ENCODE peak calls at places on chromosomes 6 and 20, in eight cellular contexts. Y is AG04450; Q is renal cortical epithelial cell; G is CD8-positive, alpha-beta T cell; O is GM12891; U is SK-N-SH; I is stimulated activated CD4-positive, alpha-beta T cell treated with anti-CD3 and anti-CD28 coated beads, Interleukin-1b, Interleukin-23, amount 100 ng/mL, for 48 hours; S is coronary artery. V is an unnamed sample.

GRCh38 chr6:158086706-158087518 is 81.2 kb downstream of the SERAC1 start:
- DNase-seq in Y (no peak), Q (peak), G (no peak), O (no peak), U (peak), I (no peak), S (no peak), V (no peak)

GRCh38 chr6:33143113-33143760 is 49.0 kb downstream of the COL11A2 start:
- DNase-seq in Y (no peak), Q (no peak), G (no peak), O (no peak), U (no peak), I (no peak), S (no peak), V (no peak)

GRCh38 chr6:44035621-44036020 is 91.6 kb downstream of the MRPL14 start:
- DNase-seq in Y (no peak), Q (no peak), G (no peak), O (no peak), U (no peak), I (no peak), S (peak), V (no peak)

GRCh38 chr20:32165836-32166545 is 41.6 kb downstream of the PLAGL2 start:
- DNase-seq in Y (no peak), Q (no peak), G (no peak), O (no peak), U (no peak), I (no peak), S (peak), V (no peak)

GRCh38 chr6:71080793-71081192 is 123.9 kb upstream of the B3GAT2 start:
- DNase-seq in Y (peak), Q (no peak), G (no peak), O (no peak), U (no peak), I (no peak), S (no peak), V (no peak)

GRCh38 chr6:131182991-131183425 is 47.7 kb downstream of the AKAP7 start:
- DNase-seq in Y (no peak), Q (peak), G (peak), O (no peak), U (no peak), I (no peak), S (no peak), V (no peak)

GRCh38 chr20:675453-676314 is at the start of gene SCRT2:
- DNase-seq in Y (peak), Q (no peak), G (peak), O (peak), U (peak), I (peak), S (no peak), V (peak)

GRCh38 chr6:68778356-68779020 is 143.4 kb downstream of the ADGRB3 start:
- DNase-seq in Y (no peak), Q (peak), G (no peak), O (no peak), U (peak), I (no peak), S (no peak), V (peak)